ENCODE peak calls at places on chromosome 22, in seven cellular contexts. D is HFF-Myc, U is fibroblast of lung, K is DND-41, P is ovary, E is lower leg skin, J is kidney. O is an unnamed sample.

GRCh38 chr22:44455151-44455962 is 42.7 kb downstream of the RTL6 start:
- DNase-seq in D (no peak), U (no peak), K (peak; percentile 64), P (no peak), E (no peak), J (peak; percentile 10), O (peak; percentile 97)

GRCh38 chr22:29801153-29801552 is 34.0 kb downstream of the UQCR10 start:
- DNase-seq in D (no peak), U (no peak), K (no peak), P (no peak), E (no peak), J (no peak), O (no peak)

GRCh38 chr22:45580703-45581381 is 78.2 kb downstream of the FBLN1 start:
- DNase-seq in D (no peak), U (no peak), K (no peak), P (no peak), E (no peak), J (peak; percentile 49), O (no peak)

GRCh38 chr22:26656896-26657851 is at the start of gene MIAT:
- DNase-seq in D (no peak), U (no peak), K (peak; percentile 39), P (no peak), E (no peak), J (no peak), O (no peak)

GRCh38 chr22:44195189-44195871 is 14.6 kb downstream of the PARVG start:
- DNase-seq in D (no peak), U (no peak), K (peak; percentile 35), P (no peak), E (no peak), J (no peak), O (no peak)

GRCh38 chr22:31286360-31287255 is 5.7 kb downstream of the PIK3IP1 start:
- DNase-seq in D (no peak), U (no peak), K (peak; percentile 47), P (no peak), E (peak; percentile 71), J (no peak), O (peak; percentile 94)

GRCh38 chr22:19525116-19525660 is 978 bp upstream of the CLDN5 start:
- DNase-seq in D (no peak), U (no peak), K (no peak), P (no peak), E (no peak), J (no peak), O (no peak)

GRCh38 chr22:29449296-29449863 is 11.0 kb downstream of the RFPL1 start:
- DNase-seq in D (no peak), U (no peak), K (no peak), P (no peak), E (no peak), J (no peak), O (no peak)

GRCh38 chr22:35684270-35684700 is 33.4 kb upstream of the APOL5 start:
- DNase-seq in D (no peak), U (peak; percentile 81), K (no peak), P (no peak), E (no peak), J (no peak), O (no peak)

GRCh38 chr22:41237707-41238569 is 2.8 kb downstream of the CHADL start:
- DNase-seq in D (no peak), U (peak; percentile 41), K (peak; percentile 76), P (peak; percentile 72), E (peak; percentile 51), J (peak; percentile 91), O (peak; percentile 65)

GRCh38 chr22:19869497-19870152 is 15.0 kb upstream of the GNB1L start:
- DNase-seq in D (no peak), U (no peak), K (no peak), P (peak; percentile 21), E (no peak), J (peak; percentile 45), O (no peak)

GRCh38 chr22:45441158-45441557 is 27.7 kb downstream of the RIBC2 start:
- DNase-seq in D (peak; percentile 71), U (peak; percentile 78), K (peak; percentile 21), P (peak; percentile 78), E (peak; percentile 56), J (no peak), O (peak; percentile 35)

GRCh38 chr22:19873138-19873959 is 18.7 kb upstream of the GNB1L start:
- DNase-seq in D (no peak), U (no peak), K (no peak), P (peak; percentile 32), E (no peak), J (peak; percentile 70), O (no peak)

GRCh38 chr22:22770881-22771280 is 116.7 kb upstream of the IGLL5 start:
- DNase-seq in D (no peak), U (no peak), K (no peak), P (no peak), E (no peak), J (no peak), O (no peak)

GRCh38 chr22:39727541-39727940 is 157.0 kb downstream of the CACNA1I start:
- DNase-seq in D (no peak), U (peak; percentile 31), K (no peak), P (no peak), E (no peak), J (no peak), O (no peak)

GRCh38 chr22:31143537-31143936 is 3.2 kb upstream of the PLA2G3 start:
- DNase-seq in D (no peak), U (no peak), K (no peak), P (no peak), E (no peak), J (no peak), O (no peak)

GRCh38 chr22:36493690-36494110 is 12.3 kb upstream of the TXN2 start:
- DNase-seq in D (no peak), U (no peak), K (no peak), P (no peak), E (no peak), J (no peak), O (no peak)

GRCh38 chr22:44325718-44326548 is 13.2 kb upstream of the SHISAL1 start:
- DNase-seq in D (peak; percentile 9), U (peak; percentile 55), K (no peak), P (no peak), E (no peak), J (no peak), O (no peak)

GRCh38 chr22:17105143-17106129 is 15.7 kb downstream of the TMEM121B start:
- DNase-seq in D (no peak), U (no peak), K (no peak), P (no peak), E (no peak), J (no peak), O (no peak)
- H3K4me3 ChIP-seq in D (no peak overlapping the region), U (no peak overlapping the region), K (no peak overlapping the region), P (no peak overlapping the region), E (no peak overlapping the region), J (no peak overlapping the region), O (no peak overlapping the region)

DNA sequence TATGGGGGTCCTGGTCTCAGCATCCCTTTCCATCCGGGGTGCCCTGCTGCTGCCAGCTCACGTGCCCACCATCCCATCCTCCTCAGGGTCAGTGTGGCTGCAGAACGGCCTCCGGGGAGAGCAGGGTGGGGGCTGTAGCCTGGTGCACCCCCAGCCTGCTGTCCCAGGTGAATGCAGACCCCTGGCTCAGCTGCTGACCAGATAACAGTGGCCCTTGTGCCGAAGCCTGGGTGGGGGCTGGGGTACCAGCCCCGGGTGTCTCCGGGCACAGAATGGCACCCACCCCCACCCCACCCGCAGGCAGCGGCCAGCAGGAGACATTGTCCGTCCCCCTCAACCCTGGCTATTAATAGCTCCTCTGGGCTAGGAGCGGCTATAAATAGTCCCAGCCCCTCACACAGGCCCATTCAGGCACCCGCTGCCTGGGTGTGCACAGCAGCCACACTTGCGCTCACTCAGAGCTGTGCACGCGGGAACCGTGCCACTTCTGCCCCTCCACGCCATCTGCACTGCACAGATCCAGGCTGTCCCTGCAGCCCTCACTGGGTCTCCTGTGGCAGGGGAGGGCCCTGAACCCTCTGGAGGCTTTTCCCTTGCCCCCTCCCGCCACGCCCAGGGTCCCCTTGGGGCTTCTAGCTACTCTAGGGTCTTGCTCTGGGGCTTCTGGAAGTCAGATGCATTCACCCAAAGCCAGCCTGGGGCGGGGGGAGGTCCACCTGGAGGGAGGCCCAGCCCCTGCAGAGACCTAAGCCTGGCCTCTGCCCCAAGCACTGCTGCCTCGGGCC is 18.7 kb downstream of the CRELD2 start:
- DNase-seq in D (no peak), U (no peak), K (no peak), P (no peak), E (no peak), J (no peak), O (no peak)
- H3K4me3 ChIP-seq in D (no peak overlapping the region), U (no peak overlapping the region), K (no peak overlapping the region), P (no peak overlapping the region), E (no peak overlapping the region), J (no peak overlapping the region), O (no peak overlapping the region)

GRCh38 chr22:50306753-50307749 is at the start of gene PLXNB2:
- DNase-seq in D (no peak), U (peak; percentile 87), K (peak; percentile 31), P (peak; percentile 89), E (peak; percentile 50), J (peak; percentile 95), O (no peak)

GRCh38 chr22:50308986-50309600 is 1.6 kb upstream of the PLXNB2 start:
- DNase-seq in D (no peak), U (no peak), K (no peak), P (peak; percentile 65), E (no peak), J (no peak), O (no peak)

GRCh38 chr22:50308597-50308935 is 1.1 kb upstream of the PLXNB2 start:
- DNase-seq in D (no peak), U (peak; percentile 58), K (no peak), P (peak; percentile 85), E (peak; percentile 71), J (peak; percentile 96), O (no peak)

GRCh38 chr22:50309601-50309991 is 2.1 kb upstream of the PLXNB2 start:
- DNase-seq in D (no peak), U (no peak), K (no peak), P (no peak), E (no peak), J (peak; percentile 74), O (no peak)

DNA sequence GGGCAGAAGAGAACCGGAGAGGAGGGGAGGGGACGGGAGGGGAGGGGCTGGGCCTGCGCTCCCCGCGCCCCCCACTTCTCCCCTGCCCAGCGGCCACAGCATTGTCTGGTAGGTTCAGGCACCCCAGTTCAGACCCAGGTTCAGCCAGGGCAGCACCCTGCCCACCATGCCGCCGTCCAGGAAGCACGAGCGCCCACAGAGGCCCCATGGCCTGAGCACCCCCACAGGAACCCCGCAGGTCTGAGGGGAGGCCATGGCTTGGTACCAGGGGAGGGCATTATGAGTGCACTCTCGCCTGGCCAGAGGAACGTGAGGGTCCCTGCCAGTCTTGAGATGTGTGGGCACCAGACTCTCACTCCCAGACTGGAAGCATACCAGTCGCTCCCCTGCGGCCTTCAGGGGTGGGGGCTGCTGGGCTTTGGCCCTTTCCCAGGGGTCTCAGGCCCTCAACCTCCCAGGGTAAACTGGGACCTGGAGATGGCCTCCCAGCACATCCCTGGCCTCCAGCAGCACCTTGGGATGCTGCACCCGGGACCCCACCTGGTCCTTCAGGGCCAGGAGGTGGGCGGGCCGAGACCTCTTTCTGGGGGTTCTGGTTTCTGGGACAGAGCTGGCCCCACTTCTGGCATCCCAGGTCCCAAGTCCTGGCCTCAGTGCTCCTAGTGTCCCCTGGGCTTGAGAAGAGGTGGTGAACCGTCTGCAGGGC is 598 bp upstream of the PLXNB2 start:
- DNase-seq in D (no peak), U (no peak), K (no peak), P (peak; percentile 69), E (no peak), J (peak; percentile 88), O (no peak)
- H3K4me3 ChIP-seq in D (no peak overlapping the region), U (no peak overlapping the region), K (no peak overlapping the region), P (no peak overlapping the region), E (no peak overlapping the region), J (no peak overlapping the region), O (no peak overlapping the region)

GRCh38 chr22:46587492-46588278 is 32.5 kb upstream of the GRAMD4 start:
- DNase-seq in D (no peak), U (no peak), K (no peak), P (no peak), E (no peak), J (peak; percentile 84), O (no peak)
- H3K4me3 ChIP-seq in D (no peak overlapping the region), U (no peak overlapping the region), K (no peak overlapping the region), P (no peak overlapping the region), E (no peak overlapping the region), J (no peak overlapping the region), O (no peak overlapping the region)

O was measured in Jurkat, Clone E6-1.